ENCODE peak calls at places on chromosomes 12 and 14, in four cellular contexts. S, B, M and L are unnamed samples. For H3K27me3, the result is how much of the 10 kb centered on the place peaks cover.

GRCh38 chr12:16417058-16417457 is 69.6 kb downstream of the MGST1 start:
- DNase-seq in S (no peak), B (no peak), M (no peak), L (no peak)

GRCh38 chr12:67751376-67751928 is 102.9 kb downstream of the DYRK2 start:
- DNase-seq in S (no peak), B (no peak), M (no peak), L (no peak)

GRCh38 chr14:103973354-103973753 is 31.0 kb upstream of the RD3L start:
- DNase-seq in S (no peak), B (peak), M (no peak), L (no peak)

GRCh38 chr12:101945361-101946232 is 68.2 kb downstream of the DRAM1 start:
- DNase-seq in S (peak), B (no peak), M (no peak), L (no peak)

GRCh38 chr14:52356025-52356424 is 41.9 kb downstream of the PTGER2 start:
- DNase-seq in S (peak), B (no peak), M (no peak), L (no peak)

GRCh38 chr12:99977550-99977949 is 7.2 kb downstream of the ANKS1B start:
- DNase-seq in S (no peak), B (no peak), M (no peak), L (no peak)

GRCh38 chr12:76399040-76399439 is 50.8 kb upstream of the BBS10 start:
- DNase-seq in S (no peak), B (no peak), M (no peak), L (no peak)

GRCh38 chr12:97568336-97569180 is 106.0 kb downstream of the RMST start:
- DNase-seq in S (peak), B (no peak), M (no peak), L (no peak)

GRCh38 chr12:17108877-17109520 is 503.0 kb upstream of the LMO3 start:
- DNase-seq in S (no peak), B (no peak), M (no peak), L (no peak)

GRCh38 chr12:6914246-6914947 is at the start of gene ENO2:
- DNase-seq in S (peak), B (peak), M (peak), L (peak)

GRCh38 chr14:65940056-65940735 is 527.7 kb downstream of the FUT8 start:
- DNase-seq in S (no peak), B (peak), M (no peak), L (peak)

GRCh38 chr14:78157855-78158436 is 12.2 kb upstream of the NRXN3 start:
- DNase-seq in S (no peak), B (peak), M (no peak), L (no peak)

GRCh38 chr12:121391619-121392324 is 8.1 kb upstream of the RNF34 start:
- DNase-seq in S (peak), B (no peak), M (peak), L (peak)

DNA sequence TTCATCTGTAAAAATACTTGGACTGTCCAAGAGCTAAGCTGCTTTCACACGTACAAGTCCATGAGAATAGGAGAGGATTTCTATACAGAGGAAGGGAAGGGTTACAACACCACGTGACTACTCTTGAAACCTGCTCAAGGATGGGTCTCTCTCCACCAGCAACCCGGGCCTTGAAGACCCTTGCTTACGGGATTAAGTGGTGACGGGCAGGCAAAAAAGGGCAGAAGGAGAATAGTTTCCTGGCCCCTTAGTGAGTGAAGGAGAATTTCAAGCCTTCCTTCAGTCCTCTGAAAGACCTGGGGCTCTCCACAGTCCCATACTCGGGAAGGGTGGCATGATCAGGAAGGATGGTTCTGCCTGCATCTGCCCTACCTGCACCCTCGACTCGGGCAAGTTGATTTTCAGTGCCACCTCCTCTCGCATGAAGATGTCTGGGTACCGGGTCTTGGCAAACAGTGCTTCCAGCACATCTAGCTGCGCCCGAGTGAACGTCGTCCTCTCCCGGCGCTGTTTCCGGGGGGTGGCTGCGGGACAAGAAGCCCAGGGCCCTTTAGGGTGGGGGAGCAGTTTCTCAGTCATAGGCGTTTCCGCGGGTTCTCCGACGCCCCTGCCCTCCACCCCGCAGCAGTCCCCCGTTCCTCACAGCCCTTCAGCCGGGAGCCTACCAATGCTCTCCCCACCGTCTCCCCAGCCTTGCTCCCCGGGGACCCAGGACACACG is 6.3 kb downstream of the OTX2 start:
- DNase-seq in S (no peak), B (no peak), M (no peak), L (no peak)
- H3K27me3 ChIP-seq in S (half or more), B (half or more), M (half or more), L (half or more)

GRCh38 chr14:37592288-37593274 is 2.5 kb downstream of the FOXA1 start:
- DNase-seq in S (peak), B (no peak), M (no peak), L (no peak)

GRCh38 chr14:37590096-37590809 is 4.8 kb downstream of the FOXA1 start:
- DNase-seq in S (peak), B (no peak), M (no peak), L (no peak)

GRCh38 chr14:37591941-37592287 is 3.1 kb downstream of the FOXA1 start:
- DNase-seq in S (peak), B (no peak), M (no peak), L (no peak)

GRCh38 chr14:37590810-37591139 is 4.3 kb downstream of the FOXA1 start:
- DNase-seq in S (no peak), B (no peak), M (no peak), L (no peak)

GRCh38 chr14:37591311-37591940 is 3.6 kb downstream of the FOXA1 start:
- DNase-seq in S (peak), B (no peak), M (peak), L (no peak)
- H3K27me3 ChIP-seq in S (under half), B (half or more), M (half or more), L (half or more)

GRCh38 chr12:30884804-30885203 is 41.7 kb upstream of the TSPAN11 start:
- DNase-seq in S (no peak), B (no peak), M (no peak), L (no peak)
- H3K27me3 ChIP-seq in S (under half), B (under half), M (under half), L (under half)

GRCh38 chr12:48995061-48995879 is 3.9 kb downstream of the DDN start:
- DNase-seq in S (peak), B (peak), M (peak), L (peak)
- H3K27me3 ChIP-seq in S (under half), B (half or more), M (half or more), L (under half)

GRCh38 chr12:57215668-57216013 is 953 bp upstream of the NXPH4 start:
- DNase-seq in S (peak), B (no peak), M (no peak), L (no peak)

GRCh38 chr12:57213763-57214397 is 2.7 kb upstream of the NXPH4 start:
- DNase-seq in S (no peak), B (no peak), M (no peak), L (no peak)

GRCh38 chr12:57215065-57215464 is 1.5 kb upstream of the NXPH4 start:
- DNase-seq in S (no peak), B (no peak), M (no peak), L (no peak)

GRCh38 chr12:57213068-57213715 is 3.4 kb upstream of the NXPH4 start:
- DNase-seq in S (peak), B (peak), M (peak), L (peak)

DNA sequence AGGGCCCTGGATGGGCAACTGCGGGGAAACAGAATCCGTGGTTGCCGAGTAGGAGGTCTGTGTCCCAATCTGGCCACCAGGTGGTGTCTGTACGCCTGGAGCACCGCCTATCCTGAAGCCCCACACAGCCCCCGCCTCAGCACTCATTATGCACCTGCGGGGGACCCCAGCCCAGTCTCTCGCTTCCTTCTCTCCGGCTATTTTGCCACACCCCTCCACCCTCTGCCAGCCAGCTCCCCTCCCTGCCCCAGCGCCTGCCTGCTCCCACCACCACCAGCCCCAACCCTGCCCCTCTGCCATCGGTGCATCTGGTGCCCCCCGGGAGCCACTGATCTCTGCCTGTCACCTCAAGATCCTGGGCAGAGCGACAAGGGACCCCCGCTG is 2.2 kb upstream of the NXPH4 start:
- DNase-seq in S (peak), B (peak), M (no peak), L (peak)
- H3K27me3 ChIP-seq in S (under half), B (half or more), M (half or more), L (half or more)

DNA sequence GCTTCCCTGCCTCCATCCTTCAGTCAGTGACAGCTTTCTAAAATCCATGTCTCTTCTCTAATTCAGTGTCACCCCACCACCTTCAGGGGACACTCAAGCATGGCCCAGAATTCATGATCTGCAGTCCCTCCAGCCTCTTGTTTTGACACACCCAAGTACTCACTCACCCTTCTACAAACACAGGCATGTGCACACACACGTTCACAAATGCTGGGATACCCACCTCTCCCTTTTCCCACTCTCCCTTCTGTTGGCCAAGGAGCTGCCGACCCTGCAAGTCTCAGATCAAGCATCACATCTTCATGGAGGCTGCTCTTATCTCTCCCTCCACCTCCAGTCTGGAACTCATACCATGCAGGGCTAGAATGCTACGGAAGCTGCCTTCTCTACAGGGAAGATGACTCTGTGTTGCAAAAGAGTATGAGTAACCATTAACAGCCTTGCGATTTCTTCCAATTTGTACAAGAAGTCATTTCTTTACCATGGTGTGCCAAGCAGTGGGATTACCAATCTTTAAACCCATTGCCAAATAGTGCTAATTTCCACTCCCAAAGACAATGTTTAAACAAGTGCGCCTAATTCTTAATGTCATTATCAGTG is 196.1 kb downstream of the BCL11B start:
- DNase-seq in S (no peak), B (no peak), M (no peak), L (no peak)
- H3K27me3 ChIP-seq in S (under half), B (under half), M (under half), L (under half)

DNA sequence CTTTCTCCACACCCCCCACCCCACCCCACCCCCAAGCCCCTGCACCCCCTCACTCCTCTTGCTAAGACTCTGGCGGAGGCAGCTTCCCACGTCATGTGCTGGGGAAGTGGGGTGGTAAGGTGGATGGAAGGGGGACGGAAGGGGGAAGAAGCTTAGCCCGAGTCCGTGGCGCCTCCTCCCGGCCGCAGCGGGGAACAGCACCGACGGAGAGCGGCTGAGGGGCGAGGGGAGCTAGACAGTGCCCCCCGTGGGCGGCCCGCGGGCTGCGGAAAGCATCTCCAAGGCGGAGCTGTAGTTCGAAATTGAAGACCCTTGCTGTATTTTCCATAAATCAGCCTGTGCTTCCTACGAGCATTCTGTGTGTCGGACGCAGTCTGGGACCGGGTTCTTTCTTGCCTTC is 608 bp upstream of the GRIN2B start:
- DNase-seq in S (no peak), B (peak), M (no peak), L (peak)
- H3K27me3 ChIP-seq in S (under half), B (half or more), M (half or more), L (under half)

GRCh38 chr12:127655691-127656090 is 611.3 kb upstream of the TMEM132C start:
- DNase-seq in S (no peak), B (no peak), M (no peak), L (no peak)

GRCh38 chr12:127649951-127650350 is 617.0 kb upstream of the TMEM132C start:
- DNase-seq in S (no peak), B (no peak), M (no peak), L (no peak)

GRCh38 chr12:127652281-127652680 is 614.7 kb upstream of the TMEM132C start:
- DNase-seq in S (no peak), B (no peak), M (no peak), L (no peak)

GRCh38 chr12:127654383-127654985 is 612.5 kb upstream of the TMEM132C start:
- DNase-seq in S (no peak), B (no peak), M (no peak), L (no peak)

DNA sequence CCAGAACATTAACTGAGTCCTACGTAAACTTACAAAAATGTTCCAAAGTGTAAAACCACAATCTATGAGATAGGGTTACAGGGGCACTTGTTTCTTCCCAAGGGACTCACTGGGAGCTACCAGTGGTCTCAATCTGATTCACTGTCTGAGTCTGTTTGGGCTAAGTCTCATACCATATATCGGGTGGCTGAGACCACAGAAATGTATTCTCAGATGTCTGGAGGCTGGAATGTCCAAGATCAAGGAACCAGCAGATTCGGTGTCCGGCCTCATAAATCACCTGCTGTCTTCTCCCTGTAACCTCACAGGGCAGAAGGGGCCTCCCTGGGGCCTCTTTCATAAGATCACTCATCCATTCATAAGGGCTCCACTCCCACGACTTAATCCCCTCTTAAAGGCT is 616.3 kb upstream of the TMEM132C start:
- DNase-seq in S (no peak), B (no peak), M (no peak), L (no peak)
- H3K27me3 ChIP-seq in S (under half), B (under half), M (under half), L (under half)